ENCODE peak calls at places on chromosome 10, in four cellular contexts. P is colonic mucosa, K is adrenal gland, W is body of pancreas. V is an unnamed sample.
A peak's percentile ranks its signal among the peaks of the same experiment; 100 is the strongest.

GRCh38 chr10:28190192-28190591 is 112.7 kb downstream of the MPP7 start:
- DNase-seq in P (no peak), W (no peak), K (no peak), V (no peak)

GRCh38 chr10:37754538-37755323 is 102.7 kb downstream of the ZNF248 start:
- DNase-seq in K (peak; percentile 76), W (no peak), P (peak; percentile 26), V (no peak)

GRCh38 chr10:100749309-100750217 is 4.2 kb downstream of the PAX2 start:
- DNase-seq in W (no peak), K (no peak), P (no peak), V (no peak)

GRCh38 chr10:113604572-113604971 is 51.7 kb downstream of the HABP2 start:
- DNase-seq in W (no peak), K (no peak), P (no peak), V (no peak)

GRCh38 chr10:93397020-93397419 is 85.1 kb downstream of the MYOF start:
- DNase-seq in P (no peak), W (no peak), K (no peak), V (no peak)

GRCh38 chr10:96497391-96497790 is 16.3 kb downstream of the TLL2 start:
- DNase-seq in K (no peak), P (no peak), W (no peak), V (no peak)

GRCh38 chr10:113126506-113127192 is 176.6 kb downstream of the TCF7L2 start:
- DNase-seq in P (peak; percentile 65), W (peak; percentile 76), K (peak; percentile 72), V (peak; percentile 29)

GRCh38 chr10:128563904-128564303 is 437.7 kb upstream of the MKI67 start:
- DNase-seq in W (no peak), P (no peak), K (no peak), V (no peak)

GRCh38 chr10:10824611-10825148 is 193.0 kb upstream of the CELF2 start:
- DNase-seq in W (no peak), K (peak; percentile 25), P (no peak), V (no peak)

GRCh38 chr10:84155521-84155920 is 16.2 kb downstream of the GHITM start:
- DNase-seq in W (no peak), K (no peak), P (no peak), V (no peak)

GRCh38 chr10:96721207-96721572 is 876 bp upstream of the PIK3AP1 start:
- DNase-seq in P (no peak), W (no peak), K (no peak), V (no peak)

GRCh38 chr10:97640868-97641811 is 669 bp downstream of the PI4K2A start:
- DNase-seq in W (peak; percentile 26), K (peak; percentile 64), P (peak; percentile 31), V (no peak)

GRCh38 chr10:99975106-99975829 is 34.5 kb downstream of the DNMBP start:
- DNase-seq in P (no peak), W (no peak), K (no peak), V (no peak)

GRCh38 chr10:11017575-11018425 is at the start of gene CELF2:
- DNase-seq in W (peak; percentile 43), K (peak; percentile 29), P (peak; percentile 79), V (peak; percentile 51)

GRCh38 chr10:77600640-77601039 is 37.0 kb downstream of the KCNMA1 start:
- DNase-seq in W (no peak), K (no peak), P (no peak), V (no peak)

GRCh38 chr10:102334106-102334505 is 61.4 kb upstream of the NFKB2 start:
- DNase-seq in P (no peak), K (peak; percentile 28), W (peak; percentile 12), V (no peak)

GRCh38 chr10:3421537-3422257 is 249.1 kb upstream of the PITRM1 start:
- DNase-seq in K (no peak), P (no peak), W (no peak), V (no peak)

GRCh38 chr10:70475661-70476060 is 2.9 kb upstream of the PALD1 start:
- DNase-seq in P (no peak), K (no peak), W (no peak), V (no peak)

GRCh38 chr10:99583702-99584101 is 36.5 kb downstream of the SLC25A28 start:
- DNase-seq in P (no peak), W (no peak), K (no peak), V (no peak)

GRCh38 chr10:5447611-5448071 is 35.3 kb downstream of the NET1 start:
- DNase-seq in K (no peak), W (no peak), P (no peak), V (peak; percentile 48)

GRCh38 chr10:67606572-67606971 is 89.4 kb downstream of the CTNNA3 start:
- DNase-seq in K (no peak), W (no peak), P (no peak), V (no peak)

GRCh38 chr10:20768849-20769248 is 128.3 kb downstream of the NEBL start:
- DNase-seq in W (no peak), P (no peak), K (no peak), V (no peak)

GRCh38 chr10:78433722-78434535 is 400.3 kb downstream of the RPS24 start:
- DNase-seq in K (no peak), P (no peak), W (peak; percentile 66), V (no peak)

GRCh38 chr10:4514445-4515108 is 311.4 kb upstream of the AKR1E2 start:
- DNase-seq in W (peak; percentile 29), K (peak; percentile 43), P (peak; percentile 23), V (no peak)

GRCh38 chr10:1746796-1747195 is 9.5 kb upstream of the ADARB2 start:
- DNase-seq in K (no peak), W (no peak), P (no peak), V (no peak)

GRCh38 chr10:51658075-51658474 is 41.3 kb downstream of the CSTF2T start:
- DNase-seq in P (no peak), K (no peak), W (no peak), V (no peak)

GRCh38 chr10:67222929-67223328 is 297.1 kb downstream of the LRRTM3 start:
- DNase-seq in P (no peak), K (no peak), W (no peak), V (no peak)

GRCh38 chr10:112896722-112897121 is 53.3 kb upstream of the TCF7L2 start:
- DNase-seq in P (no peak), K (no peak), W (no peak), V (no peak)

GRCh38 chr10:79289801-79290200 is 57.5 kb upstream of the PPIF start:
- DNase-seq in K (no peak), P (peak; percentile 65), W (no peak), V (no peak)

GRCh38 chr10:112224933-112225529 is 41.5 kb upstream of the GPAM start:
- DNase-seq in P (no peak), W (no peak), K (no peak), V (no peak)

GRCh38 chr10:10785627-10786333 is 231.9 kb upstream of the CELF2 start:
- DNase-seq in P (no peak), W (no peak), K (no peak), V (no peak)

GRCh38 chr10:117360994-117361667 is 14.1 kb downstream of the PDZD8 start:
- DNase-seq in W (no peak), P (no peak), K (no peak), V (no peak)
- H3K4me1 ChIP-seq in W (peaks cover 94% of the 10 kb centered on the region), P (no peaks in the 10 kb centered on the region), K (peaks cover 14% of the 10 kb centered on the region), V (peaks cover 48% of the 10 kb centered on the region)

DNA sequence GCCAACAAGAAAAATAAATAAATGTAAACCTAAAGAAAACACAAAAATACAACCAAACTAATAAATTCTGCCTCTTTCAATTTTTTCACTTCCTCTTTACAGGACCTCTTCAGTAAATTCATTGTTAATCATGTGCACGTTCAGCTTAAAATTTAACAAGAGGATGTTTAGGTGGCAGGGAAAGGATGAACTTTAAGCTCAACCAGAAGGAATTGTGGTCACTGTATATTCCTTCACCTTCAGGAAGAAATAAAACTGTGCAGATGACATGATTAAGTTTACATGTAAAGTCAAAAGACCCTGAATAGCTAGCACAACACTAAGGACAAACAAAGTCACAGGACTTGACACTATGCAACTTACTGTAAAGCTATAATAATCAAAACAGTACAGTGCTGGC is 33.0 kb downstream of the KIF5B start:
- DNase-seq in W (no peak), K (no peak), P (no peak), V (no peak)
- H3K36me3 ChIP-seq in W (no peaks in the 10 kb centered on the region), K (no peaks in the 10 kb centered on the region), P (peaks cover 24% of the 10 kb centered on the region), V (peaks cover 68% of the 10 kb centered on the region)

DNA sequence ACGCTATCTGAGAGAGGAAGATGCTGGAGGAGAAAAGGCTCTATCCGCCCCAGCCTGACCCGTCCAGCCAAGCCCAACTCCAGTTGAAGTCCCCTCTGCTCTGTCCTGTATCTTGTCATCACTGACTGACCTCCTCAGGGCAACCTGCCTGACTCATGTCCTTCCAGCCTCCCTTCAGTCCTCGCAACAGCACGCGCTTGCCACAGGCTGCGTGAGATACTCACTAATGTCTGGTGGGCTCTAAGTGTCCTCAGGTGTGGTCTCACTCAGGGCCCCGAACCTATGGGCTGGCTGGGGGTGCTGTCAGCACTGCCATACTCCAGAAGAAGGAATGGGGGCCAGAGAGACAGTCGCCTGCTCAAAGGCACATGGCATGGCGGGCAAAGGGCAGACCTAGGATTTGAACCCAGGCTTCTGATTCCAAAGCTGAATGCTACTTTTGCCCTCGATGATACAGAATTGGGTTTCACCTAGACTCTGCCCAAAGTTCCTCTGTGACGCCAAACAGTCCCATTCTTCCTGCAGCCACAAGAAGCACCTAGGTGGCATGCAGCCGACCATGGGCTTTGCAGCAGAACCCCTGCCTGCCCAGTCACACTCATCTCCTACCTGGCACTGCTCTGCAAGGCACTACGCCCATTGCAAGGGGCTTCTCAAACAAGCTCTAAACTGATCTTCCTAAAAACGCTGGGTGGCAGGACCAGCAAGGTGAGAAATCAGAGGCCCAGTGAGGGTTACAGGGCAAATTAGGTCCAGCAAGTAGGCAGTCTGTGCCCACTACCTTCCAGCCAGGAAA is 8.5 kb downstream of the FAM53B start:
- DNase-seq in K (peak; percentile 24), P (no peak), W (no peak), V (no peak)
- H3K4me1 ChIP-seq in K (peaks cover 85% of the 10 kb centered on the region), P (peaks cover 49% of the 10 kb centered on the region), W (peaks cover 58% of the 10 kb centered on the region), V (peaks cover 100% of the 10 kb centered on the region)

DNA sequence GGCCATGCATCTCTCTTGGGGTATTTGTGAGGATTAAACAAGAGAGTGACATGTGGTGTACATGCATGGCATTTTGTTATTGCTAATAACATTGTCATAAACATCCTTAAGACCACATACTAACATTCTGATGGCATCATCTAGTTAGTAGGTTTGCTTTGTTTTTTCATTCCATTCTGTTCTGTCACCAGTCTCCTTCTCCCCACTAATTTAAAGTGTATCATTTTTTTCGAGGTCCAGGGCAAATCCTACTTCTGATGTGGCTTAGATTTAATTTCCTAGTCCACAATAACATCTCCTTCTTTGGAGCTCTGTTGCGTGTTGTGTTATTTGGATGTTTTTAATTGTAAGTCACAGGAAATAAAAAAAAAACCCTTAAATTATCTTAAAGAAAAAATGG is 248.1 kb downstream of the LRMDA start:
- DNase-seq in W (no peak), P (no peak), K (no peak), V (no peak)
- H3K36me3 ChIP-seq in W (no peaks in the 10 kb centered on the region), P (no peaks in the 10 kb centered on the region), K (no peaks in the 10 kb centered on the region), V (no peaks in the 10 kb centered on the region)

GRCh38 chr10:131897297-131897899 is 3.4 kb upstream of the PPP2R2D start:
- DNase-seq in K (peak; percentile 76), W (no peak), P (no peak), V (no peak)

GRCh38 chr10:131899116-131899690 is 1.6 kb upstream of the PPP2R2D start:
- DNase-seq in P (no peak), K (no peak), W (no peak), V (no peak)

GRCh38 chr10:131899695-131900349 is 986 bp upstream of the PPP2R2D start:
- DNase-seq in K (no peak), P (no peak), W (no peak), V (no peak)

GRCh38 chr10:131898061-131898460 is 2.7 kb upstream of the PPP2R2D start:
- DNase-seq in W (no peak), K (no peak), P (no peak), V (no peak)

GRCh38 chr10:131898713-131899112 is 2.1 kb upstream of the PPP2R2D start:
- DNase-seq in P (no peak), K (no peak), W (no peak), V (no peak)
- H3K4me1 ChIP-seq in P (peaks cover 8% of the 10 kb centered on the region), K (peaks cover 30% of the 10 kb centered on the region), W (peaks cover 30% of the 10 kb centered on the region), V (peaks cover 51% of the 10 kb centered on the region)

GRCh38 chr10:26743091-26743490 is 45.6 kb downstream of the PDSS1 start:
- DNase-seq in K (no peak), W (no peak), P (no peak), V (no peak)
- H3K36me3 ChIP-seq in K (no peaks in the 10 kb centered on the region), W (no peaks in the 10 kb centered on the region), P (no peaks in the 10 kb centered on the region), V (peaks cover 9% of the 10 kb centered on the region)